ENCODE peak calls at places on chromosomes 4 and X, in four cellular contexts. C is psoas muscle; D is stimulated activated CD8-positive, alpha-beta memory T cell treated with anti-CD3 and anti-CD28 coated beads, Interleukin-2, amount 100 ng/mL, for 48 hours; B is activated T-cell treated with anti-CD3 and anti-CD28 coated beads, Interleukin-2, amount 50 U/mL, for 72 hours. Y is an unnamed sample.

GRCh38 chrX:45385767-45386166 is 185.1 kb upstream of the DIPK2B start:
- DNase-seq in C (no peak), D (no peak), B (no peak), Y (no peak)

GRCh38 chr4:71338846-71339593 is at the start of gene SLC4A4:
- DNase-seq in C (no peak), D (no peak), B (peak), Y (no peak)

GRCh38 chr4:28518781-28519180 is 1658.1 kb downstream of the STIM2 start:
- DNase-seq in C (no peak), D (no peak), B (no peak), Y (no peak)

GRCh38 chr4:10074076-10074766 is 42.4 kb downstream of the WDR1 start:
- DNase-seq in C (no peak), D (no peak), B (no peak), Y (no peak)

GRCh38 chrX:134529481-134529880 is 69.5 kb downstream of the HPRT1 start:
- DNase-seq in C (no peak), D (no peak), B (no peak), Y (no peak)

GRCh38 chrX:118724775-118725174 is 2.6 kb upstream of the IL13RA1 start:
- DNase-seq in C (no peak), D (no peak), B (no peak), Y (peak)

GRCh38 chr4:42302348-42302747 is 94.9 kb upstream of the SHISA3 start:
- DNase-seq in C (no peak), D (no peak), B (peak), Y (no peak)

GRCh38 chr4:149993030-149993429 is 85.2 kb upstream of the DCLK2 start:
- DNase-seq in C (no peak), D (no peak), B (peak), Y (no peak)

GRCh38 chrX:3549442-3549875 is 164.0 kb downstream of the PRKX start:
- DNase-seq in C (no peak), D (no peak), B (no peak), Y (peak)

GRCh38 chr4:53574528-53574927 is 16.8 kb downstream of the LNX1 start:
- DNase-seq in C (no peak), D (no peak), B (no peak), Y (no peak)